ENCODE peak calls at places on chromosome 11, in seven cellular contexts. One of them, this sample, is unnamed.

GRCh38 chr11:58742981-58743880 is 11.5 kb upstream of the GLYAT start:
- DNase-seq in lower lobe of right lung: no peak
- DNase-seq in RWPE1: no peak
- DNase-seq in glomerular endothelial cell: no peak
- DNase-seq in amniotic stem cell: no peak
- DNase-seq in brain microvascular endothelial cell: no peak
- DNase-seq in vagina: no peak
- DNase-seq in this sample: no peak

GRCh38 chr11:829116-829945 is 1.6 kb downstream of the CRACR2B start:
- DNase-seq in lower lobe of right lung: no peak
- DNase-seq in RWPE1: no peak
- DNase-seq in glomerular endothelial cell: no peak
- DNase-seq in amniotic stem cell: no peak
- DNase-seq in brain microvascular endothelial cell: no peak
- DNase-seq in vagina: no peak
- DNase-seq in this sample: no peak

GRCh38 chr11:109138200-109138599 is 283.8 kb upstream of the C11orf87 start:
- DNase-seq in lower lobe of right lung: no peak
- DNase-seq in RWPE1: peak
- DNase-seq in glomerular endothelial cell: no peak
- DNase-seq in amniotic stem cell: no peak
- DNase-seq in brain microvascular endothelial cell: peak
- DNase-seq in vagina: no peak
- DNase-seq in this sample: no peak

GRCh38 chr11:64867748-64868462 is 10.5 kb downstream of the EHD1 start:
- DNase-seq in lower lobe of right lung: no peak
- DNase-seq in RWPE1: peak
- DNase-seq in glomerular endothelial cell: no peak
- DNase-seq in amniotic stem cell: no peak
- DNase-seq in brain microvascular endothelial cell: no peak
- DNase-seq in vagina: no peak
- DNase-seq in this sample: no peak

GRCh38 chr11:115627071-115627470 is 122.9 kb upstream of the CADM1 start:
- DNase-seq in lower lobe of right lung: no peak
- DNase-seq in RWPE1: no peak
- DNase-seq in glomerular endothelial cell: no peak
- DNase-seq in amniotic stem cell: no peak
- DNase-seq in brain microvascular endothelial cell: no peak
- DNase-seq in vagina: no peak
- DNase-seq in this sample: no peak

GRCh38 chr11:92324890-92325289 is 100.3 kb downstream of the FAT3 start:
- DNase-seq in lower lobe of right lung: no peak
- DNase-seq in RWPE1: no peak
- DNase-seq in glomerular endothelial cell: no peak
- DNase-seq in amniotic stem cell: no peak
- DNase-seq in brain microvascular endothelial cell: no peak
- DNase-seq in vagina: no peak
- DNase-seq in this sample: no peak

GRCh38 chr11:90476442-90477007 is 253.7 kb upstream of the CHORDC1 start:
- DNase-seq in lower lobe of right lung: no peak
- DNase-seq in RWPE1: peak
- DNase-seq in glomerular endothelial cell: peak
- DNase-seq in amniotic stem cell: no peak
- DNase-seq in brain microvascular endothelial cell: peak
- DNase-seq in vagina: no peak
- DNase-seq in this sample: no peak

GRCh38 chr11:118625036-118625690 is 17.7 kb downstream of the PHLDB1 start:
- DNase-seq in lower lobe of right lung: peak
- DNase-seq in RWPE1: no peak
- DNase-seq in glomerular endothelial cell: no peak
- DNase-seq in amniotic stem cell: no peak
- DNase-seq in brain microvascular endothelial cell: no peak
- DNase-seq in vagina: no peak
- DNase-seq in this sample: no peak

GRCh38 chr11:9868641-9869040 is 204.8 kb downstream of the SWAP70 start:
- DNase-seq in lower lobe of right lung: no peak
- DNase-seq in RWPE1: no peak
- DNase-seq in glomerular endothelial cell: no peak
- DNase-seq in amniotic stem cell: no peak
- DNase-seq in brain microvascular endothelial cell: no peak
- DNase-seq in vagina: no peak
- DNase-seq in this sample: no peak

GRCh38 chr11:105862736-105863367 is 159.2 kb downstream of the MSANTD4 start:
- DNase-seq in lower lobe of right lung: no peak
- DNase-seq in RWPE1: peak
- DNase-seq in glomerular endothelial cell: peak
- DNase-seq in amniotic stem cell: peak
- DNase-seq in brain microvascular endothelial cell: peak
- DNase-seq in vagina: no peak
- DNase-seq in this sample: no peak

GRCh38 chr11:98455500-98456186 is 565.1 kb upstream of the CNTN5 start:
- DNase-seq in lower lobe of right lung: no peak
- DNase-seq in RWPE1: no peak
- DNase-seq in glomerular endothelial cell: no peak
- DNase-seq in amniotic stem cell: no peak
- DNase-seq in brain microvascular endothelial cell: no peak
- DNase-seq in vagina: no peak
- DNase-seq in this sample: no peak

GRCh38 chr11:129374081-129374992 is 1.3 kb upstream of the BARX2 start:
- DNase-seq in lower lobe of right lung: no peak
- DNase-seq in RWPE1: no peak
- DNase-seq in glomerular endothelial cell: no peak
- DNase-seq in amniotic stem cell: no peak
- DNase-seq in brain microvascular endothelial cell: no peak
- DNase-seq in vagina: no peak
- DNase-seq in this sample: no peak

GRCh38 chr11:10428453-10428852 is 26.6 kb upstream of the AMPD3 start:
- DNase-seq in lower lobe of right lung: no peak
- DNase-seq in RWPE1: no peak
- DNase-seq in glomerular endothelial cell: no peak
- DNase-seq in amniotic stem cell: no peak
- DNase-seq in brain microvascular endothelial cell: no peak
- DNase-seq in vagina: no peak
- DNase-seq in this sample: no peak

GRCh38 chr11:118791015-118791960 is at the start of gene DDX6:
- DNase-seq in lower lobe of right lung: peak
- DNase-seq in RWPE1: peak
- DNase-seq in glomerular endothelial cell: no peak
- DNase-seq in amniotic stem cell: peak
- DNase-seq in brain microvascular endothelial cell: peak
- DNase-seq in vagina: no peak
- DNase-seq in this sample: peak

GRCh38 chr11:134120143-134120850 is 51.4 kb downstream of the JAM3 start:
- DNase-seq in lower lobe of right lung: no peak
- DNase-seq in RWPE1: peak
- DNase-seq in glomerular endothelial cell: no peak
- DNase-seq in amniotic stem cell: peak
- DNase-seq in brain microvascular endothelial cell: peak
- DNase-seq in vagina: no peak
- DNase-seq in this sample: no peak

GRCh38 chr11:35083181-35084061 is 55.5 kb upstream of the CD44 start:
- DNase-seq in lower lobe of right lung: peak
- DNase-seq in RWPE1: peak
- DNase-seq in glomerular endothelial cell: no peak
- DNase-seq in amniotic stem cell: peak
- DNase-seq in brain microvascular endothelial cell: peak
- DNase-seq in vagina: no peak
- DNase-seq in this sample: peak

GRCh38 chr11:70517996-70518907 is 119.9 kb downstream of the CTTN start:
- DNase-seq in lower lobe of right lung: no peak
- DNase-seq in RWPE1: peak
- DNase-seq in glomerular endothelial cell: no peak
- DNase-seq in amniotic stem cell: peak
- DNase-seq in brain microvascular endothelial cell: peak
- DNase-seq in vagina: no peak
- DNase-seq in this sample: no peak

GRCh38 chr11:93507517-93507916 is 35.7 kb downstream of the SMCO4 start:
- DNase-seq in lower lobe of right lung: no peak
- DNase-seq in RWPE1: no peak
- DNase-seq in glomerular endothelial cell: no peak
- DNase-seq in amniotic stem cell: no peak
- DNase-seq in brain microvascular endothelial cell: no peak
- DNase-seq in vagina: no peak
- DNase-seq in this sample: no peak

GRCh38 chr11:78725200-78725599 is 150.5 kb upstream of the NARS2 start:
- DNase-seq in lower lobe of right lung: no peak
- DNase-seq in RWPE1: no peak
- DNase-seq in glomerular endothelial cell: no peak
- DNase-seq in amniotic stem cell: no peak
- DNase-seq in brain microvascular endothelial cell: no peak
- DNase-seq in vagina: no peak
- DNase-seq in this sample: no peak

This sample was measured in activated effector memory CD4-positive, alpha-beta T cell treated with anti-CD3 and anti-CD28 coated beads, Interleukin-2, amount 50 U/mL, for 16 hours.